ENCODE peak calls at places on chromosome 21, in five cellular contexts. T is Peyer's patch, E is WERI-Rb-1, R is cardiac muscle cell, W is kidney epithelial cell. L is an unnamed sample.

GRCh38 chr21:45391743-45392079 is 13.3 kb upstream of the COL18A1 start:
- DNase-seq in E (no peak), R (no peak), W (no peak), T (no peak), L (no peak)

GRCh38 chr21:32585970-32586369 is 647 bp upstream of the TCP10L start:
- DNase-seq in W (no peak), E (no peak), R (no peak), T (no peak), L (no peak)

GRCh38 chr21:35149698-35150097 is 100.6 kb upstream of the RUNX1 start:
- DNase-seq in W (no peak), R (no peak), E (no peak), T (no peak), L (no peak)

GRCh38 chr21:42755766-42756579 is 102.6 kb downstream of the PDE9A start:
- DNase-seq in R (no peak), W (no peak), T (no peak), E (no peak), L (no peak)

GRCh38 chr21:26555554-26555953 is 17.5 kb downstream of the CYYR1 start:
- DNase-seq in E (no peak), R (no peak), W (no peak), T (no peak), L (no peak)

GRCh38 chr21:37266515-37267221 is 466 bp downstream of the VPS26C start:
- DNase-seq in R (peak), E (no peak), W (no peak), T (no peak), L (no peak)

GRCh38 chr21:38990424-38990794 is 184.7 kb downstream of the ETS2 start:
- DNase-seq in T (no peak), R (no peak), W (no peak), E (no peak), L (no peak)

GRCh38 chr21:41813226-41813625 is 46.4 kb upstream of the RIPK4 start:
- DNase-seq in T (no peak), R (no peak), E (no peak), W (no peak), L (no peak)

GRCh38 chr21:46108827-46109226 is 10.9 kb downstream of the COL6A2 start:
- DNase-seq in R (no peak), E (no peak), T (no peak), W (no peak), L (no peak)

GRCh38 chr21:29704719-29705118 is 235.1 kb downstream of the GRIK1 start:
- DNase-seq in E (no peak), W (no peak), T (no peak), R (peak), L (no peak)

GRCh38 chr21:43938751-43939442 is 73.2 kb upstream of the TRAPPC10 start:
- DNase-seq in T (peak), R (peak), W (no peak), E (peak), L (no peak)

GRCh38 chr21:42853621-42854020 is 25.7 kb downstream of the WDR4 start:
- DNase-seq in T (no peak), E (no peak), R (no peak), W (no peak), L (no peak)

GRCh38 chr21:26954591-26955214 is 12.2 kb downstream of the ADAMTS5 start:
- DNase-seq in E (no peak), W (no peak), R (no peak), T (no peak), L (no peak)

GRCh38 chr21:44434936-44435635 is 20.2 kb upstream of the LRRC3 start:
- DNase-seq in T (peak), W (no peak), R (no peak), E (no peak), L (no peak)

GRCh38 chr21:22174746-22175145 is 1176.5 kb downstream of the NCAM2 start:
- DNase-seq in R (no peak), W (no peak), T (no peak), E (no peak), L (no peak)

GRCh38 chr21:45537111-45537745 is 5.0 kb downstream of the SLC19A1 start:
- DNase-seq in T (peak), W (no peak), R (no peak), E (no peak), L (no peak)

GRCh38 chr21:43196789-43197188 is 28.0 kb downstream of the CRYAA start:
- DNase-seq in T (peak), R (peak), E (peak), W (no peak), L (no peak)

GRCh38 chr21:29640233-29640554 is 299.6 kb downstream of the GRIK1 start:
- DNase-seq in T (no peak), E (no peak), R (no peak), W (no peak), L (no peak)

GRCh38 chr21:46557469-46557868 is 47.4 kb downstream of the S100B start:
- DNase-seq in W (no peak), R (no peak), T (no peak), E (no peak), L (no peak)

GRCh38 chr21:46459356-46460112 is 843 bp downstream of the DIP2A start:
- DNase-seq in E (peak), T (peak), W (no peak), R (peak), L (no peak)

GRCh38 chr21:35163381-35163780 is 114.3 kb upstream of the RUNX1 start:
- DNase-seq in W (no peak), E (no peak), T (no peak), R (peak), L (no peak)

GRCh38 chr21:37232274-37233018 is 34.7 kb downstream of the VPS26C start:
- DNase-seq in E (no peak), T (peak), R (no peak), W (no peak), L (no peak)

GRCh38 chr21:42565206-42565810 is 51.7 kb downstream of the SLC37A1 start:
- DNase-seq in R (no peak), W (no peak), E (peak), T (peak), L (no peak)

GRCh38 chr21:29466532-29466931 is 167.8 kb downstream of the BACH1 start:
- DNase-seq in R (no peak), T (no peak), E (no peak), W (no peak), L (no peak)

GRCh38 chr21:44418108-44418875 is 37.0 kb upstream of the LRRC3 start:
- DNase-seq in E (peak), T (peak), R (no peak), W (no peak), L (no peak)

GRCh38 chr21:45098867-45099266 is 24.5 kb downstream of the ADARB1 start:
- DNase-seq in R (peak), E (peak), W (no peak), T (no peak), L (no peak)

GRCh38 chr21:45560106-45561021 is 18.1 kb upstream of the SLC19A1 start:
- DNase-seq in T (peak), E (peak), W (no peak), R (no peak), L (no peak)

GRCh38 chr21:27024316-27024715 is 57.4 kb upstream of the ADAMTS5 start:
- DNase-seq in T (no peak), E (no peak), W (no peak), R (peak), L (no peak)

GRCh38 chr21:45886610-45887026 is 95.0 kb upstream of the COL6A1 start:
- DNase-seq in T (no peak), R (no peak), E (no peak), W (no peak), L (no peak)

GRCh38 chr21:17859661-17860060 is 40.5 kb upstream of the C21orf91 start:
- DNase-seq in E (no peak), T (no peak), R (no peak), W (no peak), L (no peak)

GRCh38 chr21:36491191-36491916 is 11.4 kb upstream of the CLDN14 start:
- DNase-seq in R (no peak), T (no peak), W (no peak), E (no peak), L (no peak)

GRCh38 chr21:45319461-45320211 is 31.9 kb upstream of the POFUT2 start:
- DNase-seq in E (peak), R (no peak), W (no peak), T (no peak), L (no peak)

L was measured in NCI-H2227 treated with DMSO at 0.1 percent for 48 hours.